ENCODE peak calls at places on chromosomes 16 and 17, in nine cellular contexts. One of them, this sample, is unnamed.

GRCh38 chr17:40366861-40367518 is 2.5 kb upstream of the GJD3 start:
- DNase-seq in progenitor cell of endocrine pancreas: no peak
- DNase-seq in activated CD4-positive, alpha-beta T cell treated with anti-CD3 and anti-CD28 coated beads, Interleukin-2, amount 10 ng/mL, durations not matched to agents 24 days and 14 days: no peak
- DNase-seq in SK-N-SH: no peak
- DNase-seq in M059J: no peak
- DNase-seq in GM03348: no peak
- DNase-seq in Right ventricle myocardium superior: no peak
- DNase-seq in stomach: no peak
- DNase-seq in OCI-LY7: no peak
- DNase-seq in this sample: peak; percentile 29

GRCh38 chr17:412211-413015 is 59.8 kb upstream of the RPH3AL start:
- DNase-seq in progenitor cell of endocrine pancreas: no peak
- DNase-seq in activated CD4-positive, alpha-beta T cell treated with anti-CD3 and anti-CD28 coated beads, Interleukin-2, amount 10 ng/mL, durations not matched to agents 24 days and 14 days: peak; percentile 91
- DNase-seq in SK-N-SH: peak; percentile 73
- DNase-seq in M059J: peak; percentile 64
- DNase-seq in GM03348: peak; percentile 77
- DNase-seq in Right ventricle myocardium superior: no peak
- DNase-seq in stomach: peak; percentile 51
- DNase-seq in OCI-LY7: peak; percentile 73
- DNase-seq in this sample: no peak

GRCh38 chr17:45296833-45297124 is 20.0 kb downstream of the MAP3K14 start:
- DNase-seq in progenitor cell of endocrine pancreas: no peak
- DNase-seq in activated CD4-positive, alpha-beta T cell treated with anti-CD3 and anti-CD28 coated beads, Interleukin-2, amount 10 ng/mL, durations not matched to agents 24 days and 14 days: no peak
- DNase-seq in SK-N-SH: no peak
- DNase-seq in M059J: peak; percentile 81
- DNase-seq in GM03348: no peak
- DNase-seq in Right ventricle myocardium superior: no peak
- DNase-seq in stomach: no peak
- DNase-seq in OCI-LY7: no peak
- DNase-seq in this sample: no peak

GRCh38 chr17:4938670-4939553 is 934 bp downstream of the SLC25A11 start:
- DNase-seq in progenitor cell of endocrine pancreas: no peak
- DNase-seq in activated CD4-positive, alpha-beta T cell treated with anti-CD3 and anti-CD28 coated beads, Interleukin-2, amount 10 ng/mL, durations not matched to agents 24 days and 14 days: no peak
- DNase-seq in SK-N-SH: no peak
- DNase-seq in M059J: no peak
- DNase-seq in GM03348: no peak
- DNase-seq in Right ventricle myocardium superior: no peak
- DNase-seq in stomach: no peak
- DNase-seq in OCI-LY7: peak; percentile 56
- DNase-seq in this sample: no peak

GRCh38 chr16:19375561-19376158 is 42.0 kb upstream of the TMC5 start:
- DNase-seq in progenitor cell of endocrine pancreas: peak; percentile 23
- DNase-seq in activated CD4-positive, alpha-beta T cell treated with anti-CD3 and anti-CD28 coated beads, Interleukin-2, amount 10 ng/mL, durations not matched to agents 24 days and 14 days: peak; percentile 77
- DNase-seq in SK-N-SH: peak; percentile 77
- DNase-seq in M059J: peak; percentile 31
- DNase-seq in GM03348: peak; percentile 83
- DNase-seq in Right ventricle myocardium superior: no peak
- DNase-seq in stomach: peak; percentile 46
- DNase-seq in OCI-LY7: peak; percentile 78
- DNase-seq in this sample: peak; percentile 58

GRCh38 chr16:81005644-81006471 is 827 bp downstream of the CMC2 start:
- DNase-seq in progenitor cell of endocrine pancreas: peak; percentile 12
- DNase-seq in activated CD4-positive, alpha-beta T cell treated with anti-CD3 and anti-CD28 coated beads, Interleukin-2, amount 10 ng/mL, durations not matched to agents 24 days and 14 days: peak; percentile 64
- DNase-seq in SK-N-SH: no peak
- DNase-seq in M059J: no peak
- DNase-seq in GM03348: no peak
- DNase-seq in Right ventricle myocardium superior: no peak
- DNase-seq in stomach: no peak
- DNase-seq in OCI-LY7: no peak
- DNase-seq in this sample: no peak

GRCh38 chr17:39736319-39737165 is 1.2 kb upstream of the GRB7 start:
- DNase-seq in progenitor cell of endocrine pancreas: no peak
- DNase-seq in activated CD4-positive, alpha-beta T cell treated with anti-CD3 and anti-CD28 coated beads, Interleukin-2, amount 10 ng/mL, durations not matched to agents 24 days and 14 days: no peak
- DNase-seq in SK-N-SH: no peak
- DNase-seq in M059J: peak; percentile 56
- DNase-seq in GM03348: no peak
- DNase-seq in Right ventricle myocardium superior: no peak
- DNase-seq in stomach: no peak
- DNase-seq in OCI-LY7: no peak
- DNase-seq in this sample: no peak

GRCh38 chr16:82755570-82756282 is 129.0 kb downstream of the CDH13 start:
- DNase-seq in progenitor cell of endocrine pancreas: no peak
- DNase-seq in activated CD4-positive, alpha-beta T cell treated with anti-CD3 and anti-CD28 coated beads, Interleukin-2, amount 10 ng/mL, durations not matched to agents 24 days and 14 days: no peak
- DNase-seq in SK-N-SH: no peak
- DNase-seq in M059J: peak; percentile 61
- DNase-seq in GM03348: no peak
- DNase-seq in Right ventricle myocardium superior: no peak
- DNase-seq in stomach: no peak
- DNase-seq in OCI-LY7: no peak
- DNase-seq in this sample: no peak

GRCh38 chr17:53844476-53845107 is 21.9 kb downstream of the KIF2B start:
- DNase-seq in progenitor cell of endocrine pancreas: no peak
- DNase-seq in activated CD4-positive, alpha-beta T cell treated with anti-CD3 and anti-CD28 coated beads, Interleukin-2, amount 10 ng/mL, durations not matched to agents 24 days and 14 days: no peak
- DNase-seq in SK-N-SH: no peak
- DNase-seq in M059J: peak; percentile 6
- DNase-seq in GM03348: no peak
- DNase-seq in Right ventricle myocardium superior: no peak
- DNase-seq in stomach: no peak
- DNase-seq in OCI-LY7: no peak
- DNase-seq in this sample: no peak

GRCh38 chr16:4115209-4115940 is 867 bp downstream of the ADCY9 start:
- DNase-seq in progenitor cell of endocrine pancreas: peak; percentile 41
- DNase-seq in activated CD4-positive, alpha-beta T cell treated with anti-CD3 and anti-CD28 coated beads, Interleukin-2, amount 10 ng/mL, durations not matched to agents 24 days and 14 days: peak; percentile 84
- DNase-seq in SK-N-SH: peak; percentile 87
- DNase-seq in M059J: peak; percentile 68
- DNase-seq in GM03348: peak; percentile 87
- DNase-seq in Right ventricle myocardium superior: peak; percentile 79
- DNase-seq in stomach: peak; percentile 54
- DNase-seq in OCI-LY7: no peak
- DNase-seq in this sample: peak; percentile 83

GRCh38 chr17:3529817-3530741 is 27.5 kb downstream of the TRPV3 start:
- DNase-seq in progenitor cell of endocrine pancreas: no peak
- DNase-seq in activated CD4-positive, alpha-beta T cell treated with anti-CD3 and anti-CD28 coated beads, Interleukin-2, amount 10 ng/mL, durations not matched to agents 24 days and 14 days: no peak
- DNase-seq in SK-N-SH: no peak
- DNase-seq in M059J: no peak
- DNase-seq in GM03348: peak; percentile 57
- DNase-seq in Right ventricle myocardium superior: peak; percentile 92
- DNase-seq in stomach: no peak
- DNase-seq in OCI-LY7: no peak
- DNase-seq in this sample: no peak

GRCh38 chr16:2799852-2800226 is 1.6 kb downstream of the PRSS41 start:
- DNase-seq in progenitor cell of endocrine pancreas: no peak
- DNase-seq in activated CD4-positive, alpha-beta T cell treated with anti-CD3 and anti-CD28 coated beads, Interleukin-2, amount 10 ng/mL, durations not matched to agents 24 days and 14 days: no peak
- DNase-seq in SK-N-SH: no peak
- DNase-seq in M059J: no peak
- DNase-seq in GM03348: no peak
- DNase-seq in Right ventricle myocardium superior: no peak
- DNase-seq in stomach: peak; percentile 67
- DNase-seq in OCI-LY7: no peak
- DNase-seq in this sample: no peak

This sample was measured in D341Med.